ENCODE peak calls at places on chromosomes 2 and 18, in ten cellular contexts. One of them, this sample, is unnamed.

GRCh38 chr2:216319771-216320170 is 52.5 kb downstream of the MARCHF4 start:
- DNase-seq in HFF-Myc: no peak
- DNase-seq in suprapubic skin: no peak
- DNase-seq in ovary: no peak
- DNase-seq in left ventricle myocardium inferior: no peak
- DNase-seq in GM23338: peak
- DNase-seq in upper lobe of right lung: no peak
- DNase-seq in GM12865: no peak
- DNase-seq in neural crest cell: no peak
- DNase-seq in AG04449: no peak
- DNase-seq in this sample: no peak

GRCh38 chr2:199850718-199851498 is at the start of gene FTCDNL1:
- DNase-seq in HFF-Myc: no peak
- DNase-seq in suprapubic skin: peak
- DNase-seq in ovary: peak
- DNase-seq in left ventricle myocardium inferior: peak
- DNase-seq in GM23338: peak
- DNase-seq in upper lobe of right lung: peak
- DNase-seq in GM12865: peak
- DNase-seq in neural crest cell: peak
- DNase-seq in AG04449: no peak
- DNase-seq in this sample: peak

GRCh38 chr2:39780825-39781600 is 2.0 kb upstream of the THUMPD2 start:
- DNase-seq in HFF-Myc: no peak
- DNase-seq in suprapubic skin: no peak
- DNase-seq in ovary: peak
- DNase-seq in left ventricle myocardium inferior: no peak
- DNase-seq in GM23338: no peak
- DNase-seq in upper lobe of right lung: no peak
- DNase-seq in GM12865: no peak
- DNase-seq in neural crest cell: no peak
- DNase-seq in AG04449: no peak
- DNase-seq in this sample: no peak

GRCh38 chr2:10220516-10221391 is 82.0 kb upstream of the HPCAL1 start:
- DNase-seq in HFF-Myc: no peak
- DNase-seq in suprapubic skin: no peak
- DNase-seq in ovary: no peak
- DNase-seq in left ventricle myocardium inferior: no peak
- DNase-seq in GM23338: no peak
- DNase-seq in upper lobe of right lung: no peak
- DNase-seq in GM12865: peak
- DNase-seq in neural crest cell: no peak
- DNase-seq in AG04449: peak
- DNase-seq in this sample: no peak

GRCh38 chr2:72694715-72695496 is 130.9 kb downstream of the EXOC6B start:
- DNase-seq in HFF-Myc: peak
- DNase-seq in suprapubic skin: no peak
- DNase-seq in ovary: peak
- DNase-seq in left ventricle myocardium inferior: peak
- DNase-seq in GM23338: peak
- DNase-seq in upper lobe of right lung: no peak
- DNase-seq in GM12865: no peak
- DNase-seq in neural crest cell: no peak
- DNase-seq in AG04449: peak
- DNase-seq in this sample: no peak

GRCh38 chr18:37965572-37965970 is 400.0 kb upstream of the CELF4 start:
- DNase-seq in HFF-Myc: no peak
- DNase-seq in suprapubic skin: no peak
- DNase-seq in ovary: no peak
- DNase-seq in left ventricle myocardium inferior: no peak
- DNase-seq in GM23338: no peak
- DNase-seq in upper lobe of right lung: no peak
- DNase-seq in GM12865: no peak
- DNase-seq in neural crest cell: no peak
- DNase-seq in AG04449: no peak
- DNase-seq in this sample: no peak

GRCh38 chr2:1265454-1265853 is 147.8 kb upstream of the TPO start:
- DNase-seq in HFF-Myc: no peak
- DNase-seq in suprapubic skin: no peak
- DNase-seq in ovary: no peak
- DNase-seq in left ventricle myocardium inferior: no peak
- DNase-seq in GM23338: no peak
- DNase-seq in upper lobe of right lung: no peak
- DNase-seq in GM12865: no peak
- DNase-seq in neural crest cell: no peak
- DNase-seq in AG04449: no peak
- DNase-seq in this sample: no peak

GRCh38 chr2:60567919-60568874 is 14.7 kb upstream of the BCL11A start:
- DNase-seq in HFF-Myc: no peak
- DNase-seq in suprapubic skin: no peak
- DNase-seq in ovary: no peak
- DNase-seq in left ventricle myocardium inferior: no peak
- DNase-seq in GM23338: no peak
- DNase-seq in upper lobe of right lung: no peak
- DNase-seq in GM12865: no peak
- DNase-seq in neural crest cell: no peak
- DNase-seq in AG04449: no peak
- DNase-seq in this sample: peak

DNA sequence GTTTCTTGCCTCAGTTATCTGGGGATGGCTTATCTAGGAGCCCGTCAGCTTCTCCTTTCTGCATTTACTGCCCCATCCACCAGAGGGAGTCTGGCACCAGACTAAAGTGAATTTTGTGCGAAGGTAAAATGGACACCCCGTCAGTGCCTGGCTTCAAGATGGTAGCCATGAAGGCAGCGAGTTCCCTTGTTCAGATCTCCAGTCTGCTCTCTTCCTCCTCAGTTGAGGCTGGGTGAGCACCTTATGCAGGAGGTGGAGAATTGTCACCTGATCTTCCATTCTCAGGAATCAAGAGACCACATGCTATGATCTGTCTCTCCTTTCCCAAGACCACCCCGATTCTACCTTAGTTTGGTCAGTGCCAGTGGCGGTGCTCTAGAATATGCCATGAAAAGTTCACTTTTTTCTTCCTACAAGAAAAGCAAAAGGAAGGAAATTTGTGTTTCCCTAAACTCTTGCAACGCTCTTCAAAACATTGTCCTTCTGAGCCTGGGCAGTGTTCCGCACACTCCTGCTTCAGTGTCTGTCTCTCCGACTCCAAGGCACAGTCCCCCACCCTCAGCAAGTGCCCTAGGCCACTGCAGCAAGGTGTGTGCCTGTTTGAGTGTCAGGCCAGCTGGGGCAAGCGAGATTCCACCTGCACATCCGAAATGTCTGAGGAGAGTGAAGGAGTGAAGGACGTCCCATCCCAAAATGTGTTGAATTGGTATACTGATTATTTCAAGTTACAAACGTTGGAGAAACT is 168.6 kb downstream of the SS18 start:
- DNase-seq in HFF-Myc: no peak
- DNase-seq in suprapubic skin: no peak
- DNase-seq in ovary: no peak
- DNase-seq in left ventricle myocardium inferior: no peak
- DNase-seq in GM23338: peak
- DNase-seq in upper lobe of right lung: no peak
- DNase-seq in GM12865: peak
- DNase-seq in neural crest cell: peak
- DNase-seq in AG04449: no peak
- DNase-seq in this sample: peak
- TF ChIP-seq CTCF in HFF-Myc: peak
- TF ChIP-seq CTCF in suprapubic skin: no peak
- TF ChIP-seq CTCF in ovary: no peak
- TF ChIP-seq CTCF in left ventricle myocardium inferior: peak
- TF ChIP-seq CTCF in GM23338: peak
- TF ChIP-seq CTCF in upper lobe of right lung: peak
- TF ChIP-seq CTCF in GM12865: peak
- TF ChIP-seq CTCF in neural crest cell: peak
- TF ChIP-seq CTCF in AG04449: peak
- TF ChIP-seq CTCF in this sample: peak

DNA sequence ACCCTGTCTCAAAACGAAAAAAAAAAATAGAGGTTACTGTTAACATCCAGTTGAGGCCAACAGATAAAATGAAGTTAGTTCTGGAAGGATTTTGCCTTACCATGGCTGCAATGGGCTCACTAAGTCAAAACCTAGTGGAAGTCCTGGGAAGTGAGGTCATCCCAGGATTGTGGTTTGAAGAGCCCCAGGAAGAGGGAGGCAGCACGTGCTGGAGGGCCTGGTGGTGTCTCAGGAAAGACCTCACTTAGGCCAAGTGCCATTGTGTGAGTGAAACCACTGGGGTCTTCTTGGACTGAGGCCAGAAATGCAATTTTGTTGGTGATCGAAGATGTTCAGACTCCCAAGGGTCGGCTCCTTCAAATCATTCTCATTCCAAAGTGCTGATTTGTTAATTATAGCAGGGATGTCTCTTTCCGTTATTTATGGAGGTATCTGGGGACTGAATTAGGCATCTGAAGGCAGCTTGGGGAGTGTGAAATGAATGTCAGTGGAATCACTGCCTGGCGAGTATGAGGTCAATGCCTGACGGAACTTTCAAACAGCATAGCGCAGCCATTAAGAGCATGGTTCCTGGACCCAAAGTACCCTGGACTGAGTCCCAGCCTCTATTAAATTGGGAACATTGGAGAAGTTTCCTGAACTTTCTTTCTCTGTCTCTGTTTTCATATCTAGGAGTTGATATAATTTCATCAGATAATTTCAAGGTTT is 60.1 kb downstream of the IL1R2 start:
- DNase-seq in HFF-Myc: no peak
- DNase-seq in suprapubic skin: peak
- DNase-seq in ovary: no peak
- DNase-seq in left ventricle myocardium inferior: no peak
- DNase-seq in GM23338: no peak
- DNase-seq in upper lobe of right lung: no peak
- DNase-seq in GM12865: no peak
- DNase-seq in neural crest cell: no peak
- DNase-seq in AG04449: no peak
- DNase-seq in this sample: no peak
- TF ChIP-seq CTCF in HFF-Myc: no peak
- TF ChIP-seq CTCF in suprapubic skin: no peak
- TF ChIP-seq CTCF in ovary: no peak
- TF ChIP-seq CTCF in left ventricle myocardium inferior: peak
- TF ChIP-seq CTCF in GM23338: no peak
- TF ChIP-seq CTCF in upper lobe of right lung: no peak
- TF ChIP-seq CTCF in GM12865: no peak
- TF ChIP-seq CTCF in neural crest cell: no peak
- TF ChIP-seq CTCF in AG04449: no peak
- TF ChIP-seq CTCF in this sample: no peak

GRCh38 chr2:106116248-106116647 is 77.9 kb downstream of the UXS1 start:
- DNase-seq in HFF-Myc: no peak
- DNase-seq in suprapubic skin: no peak
- DNase-seq in ovary: no peak
- DNase-seq in left ventricle myocardium inferior: no peak
- DNase-seq in GM23338: no peak
- DNase-seq in upper lobe of right lung: no peak
- DNase-seq in GM12865: no peak
- DNase-seq in neural crest cell: no peak
- DNase-seq in AG04449: no peak
- DNase-seq in this sample: no peak

GRCh38 chr2:106117882-106118684 is 76.0 kb downstream of the UXS1 start:
- DNase-seq in HFF-Myc: no peak
- DNase-seq in suprapubic skin: no peak
- DNase-seq in ovary: no peak
- DNase-seq in left ventricle myocardium inferior: no peak
- DNase-seq in GM23338: no peak
- DNase-seq in upper lobe of right lung: no peak
- DNase-seq in GM12865: no peak
- DNase-seq in neural crest cell: no peak
- DNase-seq in AG04449: no peak
- DNase-seq in this sample: no peak

GRCh38 chr2:106115665-106116064 is 78.4 kb downstream of the UXS1 start:
- DNase-seq in HFF-Myc: no peak
- DNase-seq in suprapubic skin: no peak
- DNase-seq in ovary: no peak
- DNase-seq in left ventricle myocardium inferior: no peak
- DNase-seq in GM23338: no peak
- DNase-seq in upper lobe of right lung: no peak
- DNase-seq in GM12865: no peak
- DNase-seq in neural crest cell: no peak
- DNase-seq in AG04449: no peak
- DNase-seq in this sample: no peak

GRCh38 chr2:106119074-106119473 is 75.0 kb downstream of the UXS1 start:
- DNase-seq in HFF-Myc: no peak
- DNase-seq in suprapubic skin: no peak
- DNase-seq in ovary: no peak
- DNase-seq in left ventricle myocardium inferior: no peak
- DNase-seq in GM23338: no peak
- DNase-seq in upper lobe of right lung: no peak
- DNase-seq in GM12865: no peak
- DNase-seq in neural crest cell: no peak
- DNase-seq in AG04449: no peak
- DNase-seq in this sample: no peak

DNA sequence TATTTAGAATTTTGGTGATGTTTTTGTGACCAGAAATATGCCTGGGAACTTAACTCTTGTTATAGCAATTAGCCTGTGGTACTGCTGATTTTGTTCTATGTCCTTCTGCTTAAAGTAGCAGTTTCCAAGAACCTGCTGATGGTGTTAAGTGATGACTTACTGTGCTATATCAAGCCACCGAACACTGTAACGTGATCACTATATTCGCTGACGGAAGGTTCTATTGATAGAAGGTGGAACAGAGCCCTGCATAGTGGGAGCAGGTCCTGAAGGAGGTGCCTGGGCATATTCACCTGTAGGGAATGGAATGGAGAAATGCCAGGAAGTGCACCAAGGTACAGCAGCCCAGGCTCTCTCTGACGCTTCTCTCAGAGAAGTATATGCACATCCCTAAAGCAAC is 76.8 kb downstream of the UXS1 start:
- DNase-seq in HFF-Myc: no peak
- DNase-seq in suprapubic skin: no peak
- DNase-seq in ovary: no peak
- DNase-seq in left ventricle myocardium inferior: no peak
- DNase-seq in GM23338: no peak
- DNase-seq in upper lobe of right lung: no peak
- DNase-seq in GM12865: no peak
- DNase-seq in neural crest cell: no peak
- DNase-seq in AG04449: no peak
- DNase-seq in this sample: no peak
- TF ChIP-seq CTCF in HFF-Myc: no peak
- TF ChIP-seq CTCF in suprapubic skin: no peak
- TF ChIP-seq CTCF in ovary: no peak
- TF ChIP-seq CTCF in left ventricle myocardium inferior: no peak
- TF ChIP-seq CTCF in GM23338: no peak
- TF ChIP-seq CTCF in upper lobe of right lung: no peak
- TF ChIP-seq CTCF in GM12865: no peak
- TF ChIP-seq CTCF in neural crest cell: no peak
- TF ChIP-seq CTCF in AG04449: no peak
- TF ChIP-seq CTCF in this sample: no peak

GRCh38 chr2:102250278-102250821 is 61.0 kb upstream of the IL1RL1 start:
- DNase-seq in HFF-Myc: no peak
- DNase-seq in suprapubic skin: no peak
- DNase-seq in ovary: no peak
- DNase-seq in left ventricle myocardium inferior: no peak
- DNase-seq in GM23338: peak
- DNase-seq in upper lobe of right lung: no peak
- DNase-seq in GM12865: no peak
- DNase-seq in neural crest cell: no peak
- DNase-seq in AG04449: no peak
- DNase-seq in this sample: no peak

GRCh38 chr2:102251849-102252203 is 59.5 kb upstream of the IL1RL1 start:
- DNase-seq in HFF-Myc: no peak
- DNase-seq in suprapubic skin: no peak
- DNase-seq in ovary: no peak
- DNase-seq in left ventricle myocardium inferior: no peak
- DNase-seq in GM23338: no peak
- DNase-seq in upper lobe of right lung: no peak
- DNase-seq in GM12865: no peak
- DNase-seq in neural crest cell: no peak
- DNase-seq in AG04449: no peak
- DNase-seq in this sample: no peak

GRCh38 chr2:102253753-102254150 is 57.6 kb upstream of the IL1RL1 start:
- DNase-seq in HFF-Myc: no peak
- DNase-seq in suprapubic skin: no peak
- DNase-seq in ovary: no peak
- DNase-seq in left ventricle myocardium inferior: no peak
- DNase-seq in GM23338: no peak
- DNase-seq in upper lobe of right lung: no peak
- DNase-seq in GM12865: no peak
- DNase-seq in neural crest cell: no peak
- DNase-seq in AG04449: no peak
- DNase-seq in this sample: no peak

GRCh38 chr2:102253140-102253752 is 58.1 kb upstream of the IL1RL1 start:
- DNase-seq in HFF-Myc: no peak
- DNase-seq in suprapubic skin: no peak
- DNase-seq in ovary: no peak
- DNase-seq in left ventricle myocardium inferior: no peak
- DNase-seq in GM23338: no peak
- DNase-seq in upper lobe of right lung: no peak
- DNase-seq in GM12865: no peak
- DNase-seq in neural crest cell: no peak
- DNase-seq in AG04449: no peak
- DNase-seq in this sample: no peak

DNA sequence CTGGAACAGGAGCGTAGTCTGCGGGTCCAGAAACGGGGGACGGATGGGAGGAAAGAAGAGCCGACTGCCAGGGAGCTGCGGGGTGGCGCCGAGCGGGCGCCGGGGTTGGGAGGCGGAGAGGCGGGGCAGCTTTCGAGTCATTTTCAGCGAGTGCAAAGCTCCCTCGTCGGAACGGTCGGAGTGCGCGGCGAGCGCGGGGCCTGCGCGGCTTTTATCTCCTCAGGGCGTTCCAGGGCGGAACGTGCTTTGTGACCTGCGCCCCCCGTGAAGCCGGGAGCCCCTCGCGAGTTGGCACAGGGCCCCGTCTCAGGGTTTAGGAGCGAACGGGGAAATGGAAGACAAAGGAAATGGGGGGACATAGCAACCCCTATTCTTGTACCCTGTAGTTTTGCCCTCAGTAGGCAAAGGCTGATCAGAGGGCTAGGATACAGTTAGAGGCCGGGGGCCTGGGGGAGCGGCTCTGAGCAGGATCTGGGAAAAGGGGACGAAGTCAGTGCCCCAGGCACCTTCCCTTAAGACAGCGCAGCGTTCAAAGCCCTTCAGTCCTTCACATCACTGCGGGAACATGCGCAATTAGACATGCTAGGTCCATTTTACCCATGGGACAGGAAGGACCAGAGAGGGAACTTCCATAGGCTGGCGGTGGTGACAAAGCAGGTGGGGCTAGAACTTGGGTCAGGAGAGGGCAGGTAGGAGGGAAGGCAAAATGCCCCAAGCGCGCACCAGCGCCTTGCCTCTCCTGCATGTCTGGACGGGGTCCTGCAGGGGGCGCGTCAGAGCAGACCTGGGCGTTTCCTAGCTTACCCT is 60.1 kb upstream of the IL1RL1 start:
- DNase-seq in HFF-Myc: no peak
- DNase-seq in suprapubic skin: peak
- DNase-seq in ovary: no peak
- DNase-seq in left ventricle myocardium inferior: peak
- DNase-seq in GM23338: peak
- DNase-seq in upper lobe of right lung: peak
- DNase-seq in GM12865: peak
- DNase-seq in neural crest cell: peak
- DNase-seq in AG04449: no peak
- DNase-seq in this sample: peak
- TF ChIP-seq CTCF in HFF-Myc: peak
- TF ChIP-seq CTCF in suprapubic skin: peak
- TF ChIP-seq CTCF in ovary: no peak
- TF ChIP-seq CTCF in left ventricle myocardium inferior: peak
- TF ChIP-seq CTCF in GM23338: peak
- TF ChIP-seq CTCF in upper lobe of right lung: peak
- TF ChIP-seq CTCF in GM12865: peak
- TF ChIP-seq CTCF in neural crest cell: peak
- TF ChIP-seq CTCF in AG04449: peak
- TF ChIP-seq CTCF in this sample: peak

This sample was measured in glutamatergic neuron.